ENCODE peak calls at places on chromosome 4, in seven cellular contexts. R, N, S, B, M, H and T are unnamed samples. For H3K4me1, the result is how much of the 10 kb centered on the place peaks cover.

GRCh38 chr4:173243321-173243720 is 74.7 kb downstream of the GALNT7 start:
- DNase-seq in N (no peak), H (no peak), S (no peak), M (no peak), B (no peak), R (no peak), T (no peak)

GRCh38 chr4:81405900-81406401 is 65.8 kb downstream of the RASGEF1B start:
- DNase-seq in B (peak), H (no peak), M (no peak), S (no peak), N (no peak), R (peak), T (peak)

GRCh38 chr4:25440478-25441030 is 63.5 kb downstream of the ANAPC4 start:
- DNase-seq in R (no peak), M (no peak), H (no peak), S (peak), N (no peak), B (peak), T (no peak)

GRCh38 chr4:22521240-22521639 is 5.4 kb upstream of the ADGRA3 start:
- DNase-seq in B (no peak), S (no peak), M (no peak), H (no peak), R (no peak), N (no peak), T (no peak)

GRCh38 chr4:154018659-154019058 is 229.8 kb upstream of the SFRP2 start:
- DNase-seq in R (peak), S (no peak), M (peak), H (no peak), B (no peak), N (no peak), T (no peak)

GRCh38 chr4:104941661-104942062 is 205.0 kb upstream of the TET2 start:
- DNase-seq in M (no peak), N (no peak), R (no peak), H (no peak), B (no peak), S (no peak), T (no peak)

GRCh38 chr4:161949941-161950725 is 213.7 kb downstream of the FSTL5 start:
- DNase-seq in B (no peak), R (no peak), H (no peak), S (no peak), M (no peak), N (no peak), T (no peak)

GRCh38 chr4:140048419-140049022 is 105.5 kb downstream of the MAML3 start:
- DNase-seq in B (no peak), N (no peak), H (no peak), R (no peak), S (no peak), M (no peak), T (no peak)

GRCh38 chr4:169438057-169438480 is 167.3 kb upstream of the SH3RF1 start:
- DNase-seq in B (no peak), R (no peak), S (no peak), M (no peak), N (no peak), H (no peak), T (no peak)

DNA sequence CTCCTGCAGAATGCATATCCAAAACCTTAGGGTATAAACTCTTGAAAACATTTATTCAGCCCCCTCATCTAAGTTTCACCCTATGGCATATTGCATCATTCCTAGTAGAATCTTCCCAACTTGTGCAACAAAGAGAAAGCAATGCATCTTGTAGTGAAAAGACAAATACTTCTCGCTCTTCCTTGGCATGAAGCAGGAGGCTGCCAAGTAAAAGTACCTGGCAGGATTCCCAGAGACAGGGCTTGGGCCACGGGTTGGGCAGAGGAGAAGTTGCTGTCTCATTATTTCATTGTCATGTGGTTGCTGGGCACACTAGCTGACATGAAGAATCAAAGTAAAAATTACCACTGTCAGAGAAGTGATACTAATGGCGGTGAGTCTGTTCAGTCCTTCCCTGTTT is 380.3 kb upstream of the IGFBP7 start:
- DNase-seq in H (no peak), M (no peak), S (no peak), B (no peak), N (peak), R (no peak), T (no peak)
- TF ChIP-seq EP300 in H (no peak), M (no peak), S (no peak), B (no peak), N (no peak), R (no peak), T (no peak)

GRCh38 chr4:7255996-7256395 is 63.7 kb downstream of the SORCS2 start:
- DNase-seq in B (no peak), M (no peak), H (no peak), S (no peak), R (no peak), N (no peak), T (no peak)
- H3K4me1 ChIP-seq in B (under half), M (under half), H (under half), S (under half), R (under half), N (under half), T (under half)

DNA sequence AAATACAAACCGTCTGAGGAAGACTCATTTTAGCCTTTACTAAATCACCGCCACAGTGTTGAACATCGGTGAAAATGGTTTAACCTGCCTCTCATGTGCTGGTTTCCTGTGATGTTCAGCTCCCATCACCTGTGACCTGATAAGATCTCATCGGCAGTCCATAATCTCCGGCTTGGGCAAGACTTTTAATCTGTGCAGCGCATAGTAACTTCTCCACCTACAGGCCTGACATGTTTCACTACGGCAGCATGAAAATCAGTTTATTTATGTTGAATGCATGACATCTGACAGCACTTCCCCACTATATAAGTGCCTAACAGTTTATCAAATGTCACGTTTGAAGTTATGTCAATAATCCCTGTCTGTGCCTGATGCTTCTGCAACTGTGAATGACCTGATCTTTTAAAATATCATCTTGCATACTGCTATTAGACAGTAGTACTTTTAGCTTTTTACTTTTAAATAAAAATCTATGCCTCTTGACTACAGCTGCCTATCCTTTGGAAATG is 1919.8 kb upstream of the AGA start:
- DNase-seq in H (no peak), S (no peak), M (no peak), R (no peak), N (no peak), B (no peak), T (no peak)
- TF ChIP-seq EP300 in H (no peak), S (no peak), M (no peak), R (no peak), N (no peak), B (no peak), T (no peak)

GRCh38 chr4:68337004-68337403 is 12.9 kb downstream of the YTHDC1 start:
- DNase-seq in N (no peak), R (no peak), M (no peak), S (no peak), H (no peak), B (no peak), T (no peak)
- H3K4me1 ChIP-seq in N (under half), R (under half), M (under half), S (under half), H (under half), B (half or more), T (under half)